ENCODE peak calls at places on chromosomes 4 and X, in seven cellular contexts. X is adipocyte, F is kidney, O is HCT116, G is RWPE2, C is heart right ventricle, K is fibroblast of lung. M is an unnamed sample.

GRCh38 chrX:134020910-134021309 is 35.5 kb upstream of the GPC3 start:
- DNase-seq in O (no peak), X (no peak), C (no peak), G (no peak), F (no peak), K (no peak), M (no peak)

GRCh38 chr4:71944956-71945355 is 86.8 kb upstream of the NPFFR2 start:
- DNase-seq in G (no peak), C (no peak), K (peak; percentile 55), O (no peak), F (no peak), X (no peak), M (no peak)

GRCh38 chrX:92247076-92247475 is 467.9 kb downstream of the PCDH11X start:
- DNase-seq in F (no peak), O (no peak), K (peak; percentile 68), C (no peak), X (no peak), G (no peak), M (no peak)

GRCh38 chr4:151407466-151408379 is 1.3 kb upstream of the FHIP1A start:
- DNase-seq in O (no peak), X (no peak), G (no peak), K (peak; percentile 14), C (no peak), F (peak; percentile 76), M (peak; percentile 49)

GRCh38 chrX:73817381-73818199 is 254.6 kb downstream of the CHIC1 start:
- DNase-seq in X (no peak), C (no peak), K (peak; percentile 34), G (no peak), O (no peak), F (no peak), M (no peak)

GRCh38 chr4:102230194-102230593 is 115.1 kb downstream of the SLC39A8 start:
- DNase-seq in K (no peak), F (no peak), C (no peak), G (no peak), X (no peak), O (no peak), M (no peak)

GRCh38 chrX:45240334-45240733 is 39.7 kb upstream of the DIPK2B start:
- DNase-seq in K (no peak), F (no peak), G (no peak), X (no peak), C (no peak), O (no peak), M (no peak)

GRCh38 chrX:129600981-129601424 is 53.8 kb downstream of the APLN start:
- DNase-seq in X (peak; percentile 69), C (no peak), F (no peak), K (peak; percentile 15), G (no peak), O (no peak), M (no peak)

GRCh38 chrX:47523297-47523696 is 37.7 kb upstream of the ARAF start:
- DNase-seq in O (peak; percentile 38), C (peak; percentile 77), G (peak; percentile 56), F (peak; percentile 91), X (peak; percentile 86), K (peak; percentile 59), M (peak; percentile 70)

GRCh38 chrX:46628406-46629371 is 55.1 kb downstream of the CHST7 start:
- DNase-seq in K (peak; percentile 42), O (no peak), X (peak; percentile 39), G (no peak), F (no peak), C (peak; percentile 25), M (peak; percentile 49)

GRCh38 chrX:12497832-12498591 is 293.2 kb upstream of the PRPS2 start:
- DNase-seq in X (no peak), G (no peak), F (no peak), C (peak; percentile 4), O (no peak), K (no peak), M (no peak)

GRCh38 chr4:7023486-7023885 is 19.7 kb upstream of the TADA2B start:
- DNase-seq in G (no peak), C (no peak), F (peak; percentile 42), K (no peak), O (no peak), X (no peak), M (no peak)
- H3K4me3 ChIP-seq in G (no peak overlapping the region), C (no peak overlapping the region), F (no peak overlapping the region), K (no peak overlapping the region), O (no peak overlapping the region), X (no peak overlapping the region), M (no peak overlapping the region)

DNA sequence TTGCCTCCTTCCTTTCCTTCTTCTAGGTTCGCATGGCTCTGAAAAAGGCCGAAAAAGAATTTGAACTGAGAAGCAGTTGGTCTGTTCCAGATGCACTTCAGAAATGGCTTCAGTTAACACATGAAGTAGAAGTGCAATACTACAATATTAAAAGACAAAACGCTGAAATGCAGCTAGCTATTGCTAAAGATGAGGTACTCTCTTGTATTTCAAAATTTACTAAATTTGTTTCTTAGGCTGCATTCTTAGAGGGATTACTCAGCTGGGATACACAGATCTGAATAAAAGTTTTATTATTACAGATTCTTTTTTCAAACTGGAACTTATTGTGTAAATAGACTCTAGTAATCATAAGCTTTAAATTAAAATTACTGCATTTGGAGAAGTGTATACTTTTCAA is 146.9 kb downstream of the STIM2 start:
- DNase-seq in G (no peak), K (no peak), F (no peak), O (no peak), C (no peak), X (peak; percentile 83), M (no peak)
- H3K4me1 ChIP-seq in G (peaks cover 18% of the 10 kb centered on the region), K (peaks cover 21% of the 10 kb centered on the region), F (no peaks in the 10 kb centered on the region), O (peaks cover 6% of the 10 kb centered on the region), C (no peaks in the 10 kb centered on the region), X (peaks cover 52% of the 10 kb centered on the region), M (peaks cover 10% of the 10 kb centered on the region)

DNA sequence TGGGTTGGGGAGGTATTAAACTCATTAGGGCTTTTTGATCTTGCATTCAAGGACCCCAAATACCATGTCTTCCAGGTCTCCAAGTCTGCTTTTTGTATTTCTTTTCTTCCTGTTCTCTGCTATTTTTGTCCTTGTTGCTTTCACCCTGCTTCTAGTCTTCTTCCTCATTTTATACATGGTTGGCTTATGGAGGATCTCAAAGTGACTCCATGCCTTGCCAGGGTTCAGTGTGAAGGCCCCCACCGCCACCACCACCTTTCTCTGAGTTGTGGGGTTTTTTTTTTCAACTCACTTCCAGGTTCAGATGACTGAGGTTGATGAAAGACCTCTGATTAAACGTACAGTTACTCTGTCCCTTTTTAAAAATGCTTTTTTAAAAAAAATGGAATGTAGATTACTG is 96.3 kb downstream of the MAML3 start:
- DNase-seq in F (no peak), G (no peak), C (no peak), X (no peak), O (no peak), K (no peak), M (no peak)
- H3K4me3 ChIP-seq in F (no peak overlapping the region), G (no peak overlapping the region), C (no peak overlapping the region), X (no peak overlapping the region), O (no peak overlapping the region), K (no peak overlapping the region), M (no peak overlapping the region)

DNA sequence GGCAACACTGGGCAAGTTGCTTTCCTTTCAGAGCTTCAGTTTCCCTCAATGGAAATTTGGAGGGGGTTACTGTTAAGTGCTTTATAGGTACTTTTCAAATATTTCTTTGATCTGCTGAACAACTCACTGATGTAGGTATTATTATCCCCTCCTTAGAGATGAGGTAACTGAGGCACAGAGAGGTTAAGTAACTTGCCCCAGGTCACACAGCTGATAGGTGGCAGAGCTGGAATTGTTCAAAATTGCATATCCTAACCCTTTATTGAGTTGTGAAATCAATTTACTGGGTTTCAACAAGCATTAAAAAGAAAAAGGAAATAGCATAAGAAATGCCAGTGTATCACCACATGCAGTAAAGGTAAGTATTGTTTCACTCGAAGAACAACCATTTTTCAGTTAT is 6.6 kb downstream of the PPP1R3F start:
- DNase-seq in G (no peak), K (no peak), F (no peak), O (no peak), C (no peak), X (no peak), M (no peak)
- H3K4me1 ChIP-seq in G (no peaks in the 10 kb centered on the region), K (no peaks in the 10 kb centered on the region), F (peaks cover 10% of the 10 kb centered on the region), O (peaks cover 6% of the 10 kb centered on the region), C (peaks cover 14% of the 10 kb centered on the region), X (peaks cover 11% of the 10 kb centered on the region), M (peaks cover 9% of the 10 kb centered on the region)

DNA sequence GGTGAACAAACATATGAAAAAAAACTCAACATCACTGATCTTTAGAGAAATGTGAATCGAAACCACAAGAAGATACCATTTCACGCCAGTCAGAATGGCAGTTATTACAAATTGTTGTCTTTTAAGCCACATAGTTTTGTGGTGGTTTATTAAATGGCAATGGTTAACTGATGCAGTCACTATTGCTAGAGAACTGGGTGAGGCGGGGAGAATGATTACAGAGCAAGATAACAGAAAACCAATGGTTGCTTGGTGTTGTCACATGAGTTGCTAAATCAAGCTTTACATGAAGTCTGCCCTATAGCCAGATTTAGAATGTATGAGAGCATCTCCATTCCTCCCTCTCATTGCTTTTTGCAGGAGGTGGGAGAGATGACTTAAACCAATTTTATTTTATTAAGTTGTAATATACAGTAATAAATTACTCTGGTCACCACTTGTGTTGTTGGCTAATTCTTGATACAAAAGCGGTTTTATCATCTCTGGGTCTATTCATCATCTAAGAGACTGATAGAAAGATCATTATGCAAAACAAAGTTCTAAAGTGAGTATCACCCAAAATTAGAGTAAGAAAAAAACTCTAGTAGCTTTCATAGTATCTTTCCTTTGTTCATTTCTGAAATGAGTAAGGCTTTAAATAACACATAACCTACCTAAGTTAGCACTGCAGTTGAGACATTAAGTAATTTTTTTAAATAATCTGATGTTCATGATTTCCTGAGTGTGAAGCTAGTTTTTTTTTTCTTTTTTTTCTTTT is 859.5 kb downstream of the STIM2 start:
- DNase-seq in K (no peak), C (no peak), O (no peak), G (no peak), F (no peak), X (no peak), M (no peak)
- H3K4me3 ChIP-seq in K (no peak overlapping the region), C (no peak overlapping the region), O (no peak overlapping the region), G (no peak overlapping the region), F (no peak overlapping the region), X (no peak overlapping the region), M (no peak overlapping the region)